ENCODE peak calls at places on chromosomes 4 and X, in eight cellular contexts. R, N, W, K, H, T, U and C are unnamed samples.

GRCh38 chr4:7167706-7168105 is 24.6 kb upstream of the SORCS2 start:
- DNase-seq in R (no peak), T (peak; percentile 18), U (no peak), W (no peak), K (no peak), H (no peak), N (no peak), C (no peak)

GRCh38 chr4:61204353-61204752 is 4.2 kb downstream of the ADGRL3 start:
- DNase-seq in T (peak; percentile 86), W (no peak), R (no peak), U (no peak), N (no peak), K (no peak), H (no peak), C (no peak)

GRCh38 chr4:47669946-47670345 is 167.9 kb downstream of the CORIN start:
- DNase-seq in W (no peak), K (no peak), R (peak; percentile 27), U (no peak), H (no peak), T (no peak), N (no peak), C (no peak)

GRCh38 chrX:1599791-1600405 is 8.5 kb downstream of the AKAP17A start:
- DNase-seq in R (no peak), K (no peak), T (no peak), N (no peak), H (no peak), U (no peak), W (no peak), C (no peak)

GRCh38 chr4:101018836-101019235 is 328.5 kb downstream of the PPP3CA start:
- DNase-seq in N (no peak), R (no peak), H (no peak), U (no peak), W (no peak), K (no peak), T (no peak), C (no peak)

GRCh38 chrX:148611993-148612392 is 111.6 kb downstream of the AFF2 start:
- DNase-seq in K (no peak), T (no peak), N (no peak), W (no peak), R (no peak), H (no peak), U (no peak), C (no peak)

GRCh38 chr4:65007841-65008439 is 598.7 kb upstream of the TECRL start:
- DNase-seq in N (no peak), W (peak; percentile 20), U (no peak), H (no peak), K (no peak), T (peak; percentile 86), R (peak; percentile 37), C (peak; percentile 3)

GRCh38 chr4:10320130-10320529 is 137.1 kb downstream of the ZNF518B start:
- DNase-seq in T (no peak), R (no peak), U (no peak), N (no peak), K (no peak), H (no peak), W (no peak), C (no peak)

GRCh38 chr4:183192566-183192965 is 93.5 kb downstream of the WWC2 start:
- DNase-seq in U (no peak), W (no peak), K (no peak), H (no peak), T (no peak), R (no peak), N (no peak), C (no peak)

GRCh38 chr4:19739101-19739651 is 512.5 kb upstream of the SLIT2 start:
- DNase-seq in R (no peak), H (no peak), W (peak; percentile 5), N (no peak), K (peak; percentile 76), U (no peak), T (peak; percentile 84), C (no peak)

GRCh38 chr4:106585920-106586349 is 217.4 kb upstream of the GIMD1 start:
- DNase-seq in U (no peak), R (no peak), N (no peak), K (no peak), H (no peak), W (no peak), T (peak; percentile 48), C (no peak)

GRCh38 chr4:12889054-12889453 is 595.1 kb downstream of the RAB28 start:
- DNase-seq in T (no peak), K (no peak), R (no peak), N (no peak), U (no peak), H (no peak), W (no peak), C (no peak)

GRCh38 chrX:98398542-98398941 is 1514.8 kb downstream of the RPA4 start:
- DNase-seq in T (no peak), H (no peak), N (no peak), R (no peak), U (no peak), W (no peak), K (no peak), C (no peak)